ENCODE peak calls at places on chromosomes 13 and 19, in seven cellular contexts. T is mucosa of gallbladder; Z is skeletal muscle cell; U is activated T-helper 2 cell treated with anti-CD3 and anti-CD28 coated beads, Interferon-gamma antibody, Interleukin-2, Interleukin-4, amounts not matched to agents 10 μg/mL and 5 μg/mL and 100 μg/mL, durations not matched to agents 14 hours and 24 hours and 36 hours; Y is CD4-positive, CD25-positive, alpha-beta regulatory T cell; L is H54; A is activated CD8-positive, alpha-beta memory T cell treated with anti-CD3 and anti-CD28 coated beads for 1 hour. Q is an unnamed sample.

GRCh38 chr13:101289764-101290163 is 126.5 kb downstream of the NALCN start:
- DNase-seq in T (no peak), Z (no peak), U (no peak), Y (no peak), L (peak; percentile 42), A (no peak), Q (peak; percentile 31)

GRCh38 chr13:102187313-102187712 is 214.5 kb downstream of the FGF14 start:
- DNase-seq in T (no peak), Z (no peak), U (no peak), Y (no peak), L (no peak), A (no peak), Q (no peak)

GRCh38 chr19:3374369-3375112 is 8.2 kb downstream of the NFIC start:
- DNase-seq in T (peak; percentile 62), Z (no peak), U (no peak), Y (no peak), L (no peak), A (no peak), Q (no peak)

GRCh38 chr19:31497709-31498108 is 148.5 kb upstream of the TSHZ3 start:
- DNase-seq in T (no peak), Z (no peak), U (no peak), Y (no peak), L (no peak), A (no peak), Q (no peak)

GRCh38 chr19:53957448-53958167 is 5.1 kb upstream of the CACNG8 start:
- DNase-seq in T (no peak), Z (no peak), U (no peak), Y (no peak), L (no peak), A (no peak), Q (no peak)

GRCh38 chr13:43492281-43492680 is 294.5 kb downstream of the ENOX1 start:
- DNase-seq in T (no peak), Z (no peak), U (no peak), Y (no peak), L (no peak), A (no peak), Q (no peak)

GRCh38 chr19:5212101-5212500 is 128.5 kb downstream of the PTPRS start:
- DNase-seq in T (no peak), Z (no peak), U (no peak), Y (no peak), L (no peak), A (no peak), Q (no peak)

GRCh38 chr19:50050406-50051223 is 24.8 kb downstream of the ZNF473 start:
- DNase-seq in T (peak; percentile 82), Z (peak; percentile 13), U (peak; percentile 68), Y (peak; percentile 81), L (peak; percentile 85), A (peak; percentile 73), Q (no peak)

GRCh38 chr13:52411629-52412028 is 5.7 kb upstream of the THSD1 start:
- DNase-seq in T (no peak), Z (peak; percentile 92), U (no peak), Y (no peak), L (peak; percentile 17), A (no peak), Q (no peak)

GRCh38 chr19:43651758-43652545 is 12.3 kb upstream of the CADM4 start:
- DNase-seq in T (peak; percentile 61), Z (peak; percentile 18), U (peak; percentile 37), Y (peak; percentile 12), L (no peak), A (peak; percentile 19), Q (no peak)

GRCh38 chr19:6232567-6232966 is 47.2 kb downstream of the MLLT1 start:
- DNase-seq in T (no peak), Z (peak; percentile 71), U (no peak), Y (no peak), L (peak; percentile 70), A (no peak), Q (no peak)

GRCh38 chr13:86882835-86883234 is 788.3 kb upstream of the SLITRK5 start:
- DNase-seq in T (no peak), Z (no peak), U (no peak), Y (no peak), L (no peak), A (no peak), Q (no peak)

GRCh38 chr13:33017410-33017929 is 1.2 kb downstream of the KL start:
- DNase-seq in T (peak; percentile 24), Z (peak; percentile 1), U (peak; percentile 28), Y (no peak), L (no peak), A (no peak), Q (no peak)

GRCh38 chr13:110568649-110569048 is 7.1 kb upstream of the RAB20 start:
- DNase-seq in T (no peak), Z (no peak), U (no peak), Y (no peak), L (no peak), A (no peak), Q (no peak)

GRCh38 chr19:1144741-1145140 is 29.3 kb downstream of the SBNO2 start:
- DNase-seq in T (no peak), Z (no peak), U (no peak), Y (no peak), L (no peak), A (no peak), Q (no peak)

GRCh38 chr19:46967578-46968018 is 52.0 kb upstream of the NPAS1 start:
- DNase-seq in T (peak; percentile 78), Z (no peak), U (no peak), Y (peak; percentile 25), L (no peak), A (no peak), Q (no peak)

GRCh38 chr13:101520672-101521071 is 68.2 kb downstream of the ITGBL1 start:
- DNase-seq in T (no peak), Z (peak; percentile 78), U (peak; percentile 15), Y (peak; percentile 31), L (peak; percentile 55), A (no peak), Q (peak; percentile 75)

GRCh38 chr13:33106656-33107402 is 90.6 kb downstream of the KL start:
- DNase-seq in T (no peak), Z (no peak), U (no peak), Y (no peak), L (no peak), A (no peak), Q (no peak)

GRCh38 chr13:40221460-40222201 is 444.8 kb downstream of the FOXO1 start:
- DNase-seq in T (peak; percentile 18), Z (peak; percentile 66), U (peak; percentile 17), Y (peak; percentile 78), L (no peak), A (no peak), Q (no peak)

GRCh38 chr19:42069619-42070293 is at the start of gene GRIK5:
- DNase-seq in T (no peak), Z (no peak), U (no peak), Y (no peak), L (no peak), A (no peak), Q (no peak)

GRCh38 chr13:111661776-111662175 is 341.3 kb downstream of the TEX29 start:
- DNase-seq in T (no peak), Z (no peak), U (no peak), Y (no peak), L (no peak), A (no peak), Q (no peak)

GRCh38 chr19:41657157-41657556 is 30.3 kb upstream of the CEACAM4 start:
- DNase-seq in T (peak; percentile 37), Z (no peak), U (no peak), Y (no peak), L (no peak), A (no peak), Q (no peak)

GRCh38 chr19:3721900-3722442 is 13.8 kb downstream of the TJP3 start:
- DNase-seq in T (no peak), Z (no peak), U (no peak), Y (no peak), L (no peak), A (no peak), Q (no peak)

GRCh38 chr13:89783221-89783755 is 1564.2 kb upstream of the MIR17HG start:
- DNase-seq in T (no peak), Z (no peak), U (no peak), Y (no peak), L (no peak), A (no peak), Q (no peak)

GRCh38 chr19:17871032-17871877 is 490 bp upstream of the SLC5A5 start:
- DNase-seq in T (no peak), Z (no peak), U (no peak), Y (no peak), L (no peak), A (no peak), Q (no peak)

GRCh38 chr19:21947775-21948174 is 63.0 kb downstream of the ZNF208 start:
- DNase-seq in T (no peak), Z (no peak), U (no peak), Y (no peak), L (no peak), A (no peak), Q (no peak)

GRCh38 chr19:1587872-1588271 is 4.8 kb downstream of the MBD3 start:
- DNase-seq in T (no peak), Z (no peak), U (no peak), Y (no peak), L (no peak), A (no peak), Q (no peak)

GRCh38 chr19:33471111-33471996 is 50.2 kb downstream of the PEPD start:
- DNase-seq in T (no peak), Z (no peak), U (no peak), Y (no peak), L (no peak), A (no peak), Q (no peak)

GRCh38 chr19:3154957-3155736 is 19.3 kb downstream of the GNA15 start:
- DNase-seq in T (peak; percentile 73), Z (peak; percentile 97), U (peak; percentile 79), Y (peak; percentile 55), L (peak; percentile 99), A (peak; percentile 50), Q (peak; percentile 98)

GRCh38 chr19:11295665-11296245 is at the start of gene TSPAN16:
- DNase-seq in T (no peak), Z (no peak), U (no peak), Y (no peak), L (no peak), A (no peak), Q (no peak)

GRCh38 chr19:50252111-50252886 is 48.9 kb downstream of the MYH14 start:
- DNase-seq in T (no peak), Z (no peak), U (no peak), Y (no peak), L (peak; percentile 47), A (peak; percentile 8), Q (peak; percentile 11)

GRCh38 chr19:7783991-7784421 is 21.0 kb downstream of the CLEC4M start:
- DNase-seq in T (no peak), Z (no peak), U (no peak), Y (no peak), L (peak; percentile 64), A (no peak), Q (peak; percentile 24)

GRCh38 chr13:20711301-20712044 is 8.0 kb downstream of the IL17D start:
- DNase-seq in T (no peak), Z (no peak), U (no peak), Y (no peak), L (no peak), A (no peak), Q (no peak)

GRCh38 chr19:53157601-53158000 is 1.3 kb downstream of the ZNF347 start:
- DNase-seq in T (no peak), Z (no peak), U (no peak), Y (no peak), L (no peak), A (no peak), Q (no peak)

GRCh38 chr13:66492479-66492878 is 737.7 kb downstream of the PCDH9 start:
- DNase-seq in T (no peak), Z (no peak), U (no peak), Y (no peak), L (no peak), A (no peak), Q (no peak)

GRCh38 chr19:3073159-3073563 is 10.9 kb upstream of the TLE5 start:
- DNase-seq in T (no peak), Z (no peak), U (no peak), Y (no peak), L (no peak), A (no peak), Q (peak; percentile 79)

GRCh38 chr13:104584481-104584880 is 1518.3 kb upstream of the SLC10A2 start:
- DNase-seq in T (no peak), Z (peak; percentile 14), U (no peak), Y (no peak), L (no peak), A (no peak), Q (no peak)

GRCh38 chr19:11737964-11738745 is 591 bp downstream of the ZNF823 start:
- DNase-seq in T (peak; percentile 66), Z (no peak), U (peak; percentile 28), Y (peak; percentile 35), L (peak; percentile 15), A (peak; percentile 17), Q (no peak)

Q was measured in SW 1271.